ENCODE peak calls at places on chromosomes 12 and 14, in eight cellular contexts. E is gastrocnemius medialis, H is HCT116, Q is HepG2, J is prostate gland, O is uterus, X is stomach, L is IMR-90. C is an unnamed sample. For H3K36me3, the result is how much of the 10 kb centered on the place peaks cover.

GRCh38 chr14:104547310-104547997 is 32.1 kb upstream of the C14orf180 start:
- DNase-seq in E (no peak), Q (no peak), J (no peak), X (no peak), L (no peak), O (no peak), H (no peak), C (no peak)

GRCh38 chr12:76422154-76422877 is 74.1 kb upstream of the BBS10 start:
- DNase-seq in L (peak), X (no peak), E (no peak), H (no peak), J (no peak), O (no peak), Q (no peak), C (no peak)

GRCh38 chr14:99511421-99512109 is 30.4 kb downstream of the CCNK start:
- DNase-seq in Q (no peak), O (no peak), J (no peak), E (no peak), X (no peak), L (peak), H (no peak), C (peak)

GRCh38 chr12:81005635-81006034 is 67.9 kb upstream of the LIN7A start:
- DNase-seq in X (no peak), J (no peak), O (no peak), H (no peak), E (no peak), Q (no peak), L (no peak), C (no peak)

GRCh38 chr12:121811434-121812319 is 7.9 kb downstream of the SETD1B start:
- DNase-seq in O (peak), X (peak), Q (peak), L (peak), E (no peak), J (peak), H (no peak), C (peak)

GRCh38 chr12:109950625-109951024 is 45.5 kb downstream of the GIT2 start:
- DNase-seq in E (no peak), H (no peak), Q (no peak), O (no peak), X (no peak), L (no peak), J (no peak), C (no peak)

GRCh38 chr12:3583656-3584334 is 92.8 kb downstream of the PRMT8 start:
- DNase-seq in O (no peak), E (no peak), H (no peak), L (no peak), J (no peak), Q (no peak), X (no peak), C (no peak)

GRCh38 chr12:51814311-51815088 is 34.0 kb downstream of the FIGNL2 start:
- DNase-seq in O (peak), H (no peak), Q (peak), X (peak), E (no peak), L (peak), J (peak), C (peak)

GRCh38 chr14:104865069-104865630 is at the start of gene CEP170B:
- DNase-seq in Q (no peak), O (no peak), X (peak), E (no peak), J (peak), L (peak), H (no peak), C (peak)

GRCh38 chr12:2944401-2945047 is 14.7 kb upstream of the TEAD4 start:
- DNase-seq in O (peak), E (no peak), X (peak), Q (peak), L (peak), J (peak), H (peak), C (peak)

GRCh38 chr12:26767865-26768264 is 65.1 kb downstream of the ITPR2 start:
- DNase-seq in L (no peak), J (no peak), H (no peak), Q (no peak), E (no peak), O (no peak), X (no peak), C (no peak)

GRCh38 chr14:71113376-71113775 is 206.1 kb downstream of the PCNX1 start:
- DNase-seq in Q (no peak), E (no peak), H (no peak), X (no peak), J (no peak), L (peak), O (no peak), C (no peak)

GRCh38 chr12:48031135-48031960 is 27.1 kb upstream of the COL2A1 start:
- DNase-seq in J (no peak), X (no peak), Q (no peak), O (no peak), H (no peak), L (no peak), E (no peak), C (no peak)

GRCh38 chr12:6551496-6552139 is 4.2 kb downstream of the IFFO1 start:
- DNase-seq in O (peak), E (no peak), H (no peak), X (no peak), J (no peak), L (peak), Q (no peak), C (no peak)

GRCh38 chr12:94649349-94650142 is 811 bp downstream of the TMCC3 start:
- DNase-seq in J (peak), H (no peak), O (peak), Q (no peak), X (peak), E (peak), L (peak), C (peak)

DNA sequence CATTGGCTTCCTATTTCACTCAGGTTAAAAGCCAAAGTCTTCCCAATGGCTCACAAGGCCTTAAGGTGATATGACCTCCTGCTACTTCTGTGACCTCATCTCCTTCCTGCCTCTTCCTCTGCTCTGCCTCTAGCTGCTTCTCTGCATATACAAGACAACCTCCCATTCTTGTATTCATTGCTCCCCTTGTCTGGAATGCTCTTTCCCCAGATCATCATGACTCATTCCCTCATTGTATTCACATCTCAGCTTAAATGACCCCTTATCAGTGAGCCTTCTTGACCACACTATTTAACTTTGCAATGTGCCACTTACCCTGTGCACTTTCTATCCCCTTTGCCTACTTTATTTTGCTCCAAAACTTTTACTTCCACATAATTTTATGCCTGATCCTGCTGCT is 90.2 kb downstream of the PPP1R12A start:
- DNase-seq in O (no peak), L (peak), Q (peak), J (no peak), E (no peak), H (peak), X (no peak), C (no peak)
- H3K36me3 ChIP-seq in O (under half), L (under half), Q (under half), J (under half), E (under half), H (under half), X (under half), C (under half)

GRCh38 chr12:86914716-86915115 is 658.5 kb upstream of the MGAT4C start:
- DNase-seq in X (no peak), O (no peak), E (no peak), H (peak), L (peak), Q (peak), J (no peak), C (peak)
- TF ChIP-seq CTCF in X (no peak), O (no peak), E (no peak), H (peak), L (peak), Q (no peak), J (no peak), C (peak)

GRCh38 chr12:13342971-13343370 is 146.4 kb downstream of the EMP1 start:
- DNase-seq in O (no peak), H (no peak), J (no peak), X (no peak), L (no peak), E (no peak), Q (no peak), C (no peak)
- TF ChIP-seq POLR2A in O (no peak), H (no peak), J (no peak), X (no peak), L (no peak), E (no peak), Q (no peak), C (no peak)

GRCh38 chr12:49232940-49233841 is 31.7 kb upstream of the TUBA1C start:
- DNase-seq in X (peak), L (peak), O (peak), H (no peak), J (peak), Q (peak), E (no peak), C (peak)
- H3K36me3 ChIP-seq in X (under half), L (under half), O (under half), H (under half), J (under half), Q (under half), E (under half), C (under half)

DNA sequence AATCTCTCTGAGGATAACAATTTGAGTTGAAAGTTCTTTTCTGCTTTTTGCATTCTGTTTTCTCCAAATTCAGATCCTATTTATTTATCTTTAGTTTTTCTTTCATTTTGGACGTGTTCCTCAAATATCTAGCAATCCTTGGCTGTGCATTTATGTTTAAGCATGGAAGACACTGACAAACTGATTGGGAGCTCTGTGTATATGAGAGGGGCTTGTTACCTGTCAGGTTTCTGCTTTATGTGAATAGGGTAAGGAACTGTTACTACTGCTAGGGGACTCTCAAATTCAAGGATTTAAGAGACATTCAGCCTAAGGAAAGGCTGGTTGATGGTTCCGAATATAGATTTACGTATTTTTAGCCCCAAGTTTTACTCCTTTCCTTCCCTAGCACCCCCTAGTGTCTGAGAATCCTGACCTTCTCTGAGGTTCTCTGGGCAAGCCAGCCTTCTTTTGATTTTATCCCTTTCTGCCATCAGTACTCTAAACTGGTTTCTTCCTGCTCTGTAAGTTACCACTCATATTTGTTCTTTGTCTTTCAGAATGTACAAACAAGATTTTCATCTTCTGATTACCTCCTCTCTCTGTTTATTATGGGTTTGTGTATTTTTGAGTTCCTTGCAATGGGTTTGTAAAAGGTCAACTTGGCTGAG is 30.5 kb downstream of the YLPM1 start:
- DNase-seq in J (no peak), X (no peak), O (no peak), Q (no peak), H (no peak), L (no peak), E (no peak), C (no peak)
- TF ChIP-seq CTCF in J (no peak), X (no peak), O (no peak), Q (no peak), H (peak), L (peak), E (peak), C (peak)

C was measured in testis.